ENCODE peak calls at places on chromosomes 11 and 22, in six cellular contexts. D is stimulated activated CD8-positive, alpha-beta memory T cell treated with anti-CD3 and anti-CD28 coated beads, Interleukin-7, amount 100 ng/mL, for 48 hours; U is ovary; A is activated naive CD4-positive, alpha-beta T cell; B is naive thymus-derived CD8-positive, alpha-beta T cell; P is stimulated activated naive CD8-positive, alpha-beta T cell treated with anti-CD3 and anti-CD28 coated beads, Interleukin-15, Interleukin-2, amounts not matched to agents 100 U/mL and 50 U/mL, for 24 hours. C is an unnamed sample.

GRCh38 chr11:1072116-1072820 is 2.4 kb upstream of the MUC2 start:
- DNase-seq in U (peak), D (no peak), A (no peak), B (no peak), P (no peak), C (no peak)

GRCh38 chr11:70281114-70281729 is 10.7 kb downstream of the PPFIA1 start:
- DNase-seq in D (no peak), P (no peak), B (no peak), A (no peak), U (no peak), C (no peak)

GRCh38 chr11:3642071-3642951 is 519 bp upstream of the ART5 start:
- DNase-seq in B (peak), D (peak), P (peak), A (peak), U (peak), C (peak)

GRCh38 chr22:29635734-29636357 is 32.4 kb downstream of the NF2 start:
- DNase-seq in P (no peak), D (no peak), A (no peak), B (no peak), U (no peak), C (no peak)

GRCh38 chr11:69352715-69353325 is 58.9 kb downstream of the MYEOV start:
- DNase-seq in U (no peak), A (peak), B (no peak), P (peak), D (no peak), C (no peak)

GRCh38 chr11:2463766-2464277 is 19.0 kb downstream of the KCNQ1 start:
- DNase-seq in U (no peak), P (no peak), A (no peak), D (no peak), B (no peak), C (no peak)

GRCh38 chr11:87359401-87359800 is 321.7 kb downstream of the TMEM135 start:
- DNase-seq in P (no peak), U (no peak), D (no peak), B (no peak), A (no peak), C (no peak)

GRCh38 chr11:126345759-126346585 is 9.5 kb upstream of the ST3GAL4 start:
- DNase-seq in B (no peak), D (no peak), P (no peak), U (peak), A (no peak), C (no peak)

GRCh38 chr11:62449451-62449851 is 30.6 kb downstream of the SCGB1A1 start:
- DNase-seq in A (no peak), P (no peak), D (no peak), B (no peak), U (no peak), C (no peak)

GRCh38 chr11:12220305-12220704 is 109.9 kb downstream of the MICAL2 start:
- DNase-seq in P (no peak), A (no peak), D (no peak), U (peak), B (no peak), C (no peak)

GRCh38 chr11:128187829-128188228 is 399.5 kb downstream of the ETS1 start:
- DNase-seq in P (no peak), D (no peak), U (no peak), A (no peak), B (no peak), C (no peak)

GRCh38 chr22:49247194-49247924 is 580.3 kb downstream of the BRD1 start:
- DNase-seq in D (no peak), B (no peak), P (no peak), A (no peak), U (no peak), C (no peak)

GRCh38 chr22:29967461-29967860 is 84.5 kb downstream of the MTMR3 start:
- DNase-seq in P (no peak), D (no peak), B (no peak), A (no peak), U (no peak), C (no peak)

GRCh38 chr22:42651134-42651533 is 1.9 kb upstream of the CYB5R3 start:
- DNase-seq in B (no peak), U (no peak), D (no peak), P (no peak), A (no peak), C (no peak)

GRCh38 chr11:79466411-79466810 is 25.6 kb upstream of the TENM4 start:
- DNase-seq in B (no peak), P (no peak), U (no peak), A (no peak), D (no peak), C (no peak)

GRCh38 chr11:57775474-57775873 is 13.9 kb downstream of the CTNND1 start:
- DNase-seq in P (no peak), U (no peak), D (no peak), A (no peak), B (no peak), C (no peak)

GRCh38 chr11:115527534-115528125 is 23.4 kb upstream of the CADM1 start:
- DNase-seq in B (no peak), D (no peak), P (no peak), U (no peak), A (no peak), C (no peak)

GRCh38 chr11:76023408-76024068 is 182.8 kb downstream of the WNT11 start:
- DNase-seq in U (no peak), A (no peak), P (no peak), D (no peak), B (no peak), C (no peak)

GRCh38 chr22:23816552-23816976 is 22.2 kb downstream of the DERL3 start:
- DNase-seq in D (no peak), U (no peak), B (no peak), A (no peak), P (no peak), C (no peak)

GRCh38 chr11:35334385-35335090 is 84.8 kb downstream of the SLC1A2 start:
- DNase-seq in D (no peak), A (no peak), U (no peak), B (no peak), P (no peak), C (peak)

GRCh38 chr11:10943968-10944367 is 86.1 kb upstream of the ZBED5 start:
- DNase-seq in D (no peak), U (no peak), A (no peak), B (no peak), P (no peak), C (no peak)

GRCh38 chr11:119263352-119263940 is 53.5 kb downstream of the MCAM start:
- DNase-seq in P (no peak), B (no peak), D (no peak), A (no peak), U (no peak), C (no peak)

GRCh38 chr22:21842946-21843345 is 24.5 kb downstream of the MAPK1 start:
- DNase-seq in D (no peak), A (no peak), B (no peak), U (no peak), P (no peak), C (no peak)

GRCh38 chr11:35683728-35684339 is 21.3 kb downstream of the TRIM44 start:
- DNase-seq in P (no peak), D (no peak), A (no peak), B (no peak), U (no peak), C (no peak)

GRCh38 chr11:73404048-73404447 is 27.8 kb downstream of the RELT start:
- DNase-seq in D (no peak), B (no peak), P (no peak), A (no peak), U (peak), C (no peak)

GRCh38 chr11:16897460-16898061 is 116.7 kb downstream of the PLEKHA7 start:
- DNase-seq in U (no peak), P (no peak), A (no peak), B (no peak), D (no peak), C (no peak)

GRCh38 chr11:63553759-63554158 is 9.4 kb downstream of the PLAAT2 start:
- DNase-seq in A (no peak), B (peak), P (peak), U (no peak), D (no peak), C (peak)

GRCh38 chr11:19380375-19380774 is 139.6 kb upstream of the E2F8 start:
- DNase-seq in A (no peak), D (no peak), B (no peak), P (no peak), U (no peak), C (no peak)

GRCh38 chr11:85665756-85666155 is 827 bp upstream of the CREBZF start:
- DNase-seq in B (no peak), D (no peak), U (no peak), P (no peak), A (no peak), C (no peak)

GRCh38 chr11:107824668-107825369 is 33.8 kb downstream of the SLC35F2 start:
- DNase-seq in P (no peak), B (no peak), A (no peak), U (no peak), D (no peak), C (no peak)

GRCh38 chr11:71496421-71496820 is 30.6 kb upstream of the KRTAP5-7 start:
- DNase-seq in P (no peak), D (no peak), A (no peak), B (no peak), U (no peak), C (no peak)

GRCh38 chr11:71580057-71581003 is 2.3 kb downstream of the KRTAP5-11 start:
- DNase-seq in A (no peak), D (no peak), P (peak), U (peak), B (no peak), C (peak)

GRCh38 chr11:33063326-33063775 is 24.0 kb downstream of the TCP11L1 start:
- DNase-seq in B (no peak), D (no peak), A (no peak), P (no peak), U (no peak), C (no peak)

GRCh38 chr22:19810381-19811141 is 44.1 kb downstream of the GNB1L start:
- DNase-seq in A (no peak), B (no peak), D (no peak), P (no peak), U (peak), C (no peak)

GRCh38 chr11:67647471-67647870 is 3.1 kb downstream of the ACY3 start:
- DNase-seq in P (no peak), A (no peak), D (no peak), B (no peak), U (no peak), C (no peak)

GRCh38 chr22:27252282-27253049 is 549.1 kb downstream of the MN1 start:
- DNase-seq in U (no peak), A (no peak), P (no peak), B (no peak), D (no peak), C (no peak)

GRCh38 chr11:84019576-84020194 is 733.5 kb upstream of the CCDC90B start:
- DNase-seq in B (no peak), U (no peak), D (no peak), A (no peak), P (no peak), C (no peak)

GRCh38 chr11:14861680-14862079 is 30.4 kb downstream of the CYP2R1 start:
- DNase-seq in D (no peak), P (no peak), A (no peak), B (no peak), U (no peak), C (no peak)